ENCODE peak calls at places on chromosome 12, in ten cellular contexts. S is AG04450; P is testis; X is prostate gland; Y is CD8-positive, alpha-beta T cell; R is PC-3; G is left ventricle myocardium inferior; Q is upper lobe of right lung; Z is transverse colon; T is aorta. H is an unnamed sample. For H3K27me3, the result is how much of the 10 kb centered on the place peaks cover.

GRCh38 chr12:51818086-51818485 is 30.4 kb downstream of the FIGNL2 start:
- DNase-seq in X (no peak), G (no peak), P (no peak), Y (no peak), R (no peak), Z (no peak), Q (peak), T (no peak), S (no peak), H (no peak)

GRCh38 chr12:116582610-116583009 is 23.4 kb downstream of the MAP1LC3B2 start:
- DNase-seq in R (no peak), Z (no peak), X (no peak), S (no peak), T (no peak), Y (no peak), G (peak), P (peak), Q (peak), H (no peak)

GRCh38 chr12:55996201-55996714 is 818 bp upstream of the SUOX start:
- DNase-seq in G (no peak), X (peak), S (no peak), R (peak), Y (peak), Z (peak), P (peak), T (no peak), Q (no peak), H (no peak)

GRCh38 chr12:39402922-39403321 is 40.0 kb downstream of the KIF21A start:
- DNase-seq in X (no peak), Z (no peak), R (no peak), Q (no peak), P (no peak), T (no peak), Y (no peak), G (no peak), S (no peak), H (no peak)

GRCh38 chr12:34190054-34190453 is 167.8 kb downstream of the ALG10 start:
- DNase-seq in Z (no peak), P (no peak), R (no peak), X (no peak), S (no peak), Y (no peak), G (no peak), T (no peak), Q (no peak), H (no peak)

GRCh38 chr12:66665416-66665815 is 13.5 kb downstream of the GRIP1 start:
- DNase-seq in Y (no peak), P (no peak), Z (no peak), R (peak), T (no peak), G (no peak), X (no peak), S (no peak), Q (no peak), H (no peak)

GRCh38 chr12:24896171-24896570 is 52.7 kb downstream of the BCAT1 start:
- DNase-seq in G (no peak), Q (no peak), P (no peak), R (no peak), Y (no peak), S (no peak), T (no peak), X (no peak), Z (no peak), H (no peak)

GRCh38 chr12:42426733-42427132 is 100.8 kb downstream of the PPHLN1 start:
- DNase-seq in X (no peak), T (no peak), G (no peak), Q (no peak), Y (no peak), Z (no peak), S (no peak), R (peak), P (no peak), H (peak)

GRCh38 chr12:508795-509194 is 49.1 kb downstream of the B4GALNT3 start:
- DNase-seq in P (no peak), G (no peak), X (peak), Z (peak), T (no peak), R (peak), Q (no peak), Y (no peak), S (no peak), H (no peak)

GRCh38 chr12:3727877-3728632 is 24.9 kb downstream of the CRACR2A start:
- DNase-seq in P (no peak), S (peak), Z (no peak), R (no peak), T (no peak), Q (no peak), Y (peak), X (no peak), G (no peak), H (peak)

GRCh38 chr12:12985817-12986408 is 14.2 kb downstream of the HEBP1 start:
- DNase-seq in P (peak), Z (peak), Q (no peak), S (no peak), Y (no peak), X (no peak), T (no peak), G (no peak), R (peak), H (no peak)

GRCh38 chr12:112486361-112486760 is 67.6 kb downstream of the PTPN11 start:
- DNase-seq in G (no peak), R (no peak), T (no peak), Q (no peak), S (no peak), Y (no peak), X (no peak), Z (no peak), P (no peak), H (no peak)

GRCh38 chr12:48988030-48988649 is 10.0 kb downstream of the WNT1 start:
- DNase-seq in Y (peak), X (no peak), Q (peak), G (no peak), T (peak), Z (peak), S (no peak), R (peak), P (peak), H (no peak)

GRCh38 chr12:96409734-96410133 is 9.5 kb upstream of the CDK17 start:
- DNase-seq in X (no peak), Y (no peak), P (no peak), R (no peak), Q (no peak), T (no peak), S (no peak), G (no peak), Z (no peak), H (peak)

GRCh38 chr12:109760031-109760929 is 46.7 kb downstream of the FAM222A start:
- DNase-seq in T (peak), Z (peak), G (peak), R (no peak), Q (peak), S (no peak), Y (no peak), P (peak), X (no peak), H (peak)

GRCh38 chr12:116194935-116195431 is 82.5 kb downstream of the MED13L start:
- DNase-seq in S (no peak), Z (peak), T (no peak), Q (no peak), R (no peak), P (no peak), X (no peak), G (no peak), Y (peak), H (no peak)

GRCh38 chr12:105444809-105445102 is 114.3 kb downstream of the C12orf75 start:
- DNase-seq in S (no peak), Z (no peak), P (no peak), Y (no peak), Q (no peak), X (no peak), T (no peak), R (peak), G (no peak), H (no peak)

GRCh38 chr12:89765959-89766824 is 57.6 kb upstream of the ATP2B1 start:
- DNase-seq in Z (no peak), Q (no peak), P (no peak), T (no peak), X (no peak), G (no peak), Y (no peak), R (no peak), S (no peak), H (no peak)

GRCh38 chr12:57099062-57099714 is 10.3 kb downstream of the NAB2 start:
- DNase-seq in Z (no peak), X (no peak), G (no peak), T (peak), P (no peak), R (peak), S (no peak), Y (no peak), Q (no peak), H (no peak)

GRCh38 chr12:54549774-54550451 is 512 bp downstream of the PDE1B start:
- DNase-seq in Z (no peak), T (peak), Y (peak), G (no peak), R (no peak), P (no peak), X (no peak), S (no peak), Q (no peak), H (no peak)

GRCh38 chr12:69655616-69656336 is 43.3 kb downstream of the BEST3 start:
- DNase-seq in G (no peak), S (peak), R (peak), T (no peak), Z (no peak), Y (no peak), P (no peak), Q (no peak), X (no peak), H (no peak)

GRCh38 chr12:9347328-9348127 is 139.3 kb upstream of the PZP start:
- DNase-seq in Q (no peak), Y (no peak), S (no peak), T (no peak), X (no peak), G (no peak), P (no peak), Z (no peak), R (no peak), H (peak)

GRCh38 chr12:74641694-74642093 is 104.1 kb downstream of the ATXN7L3B start:
- DNase-seq in S (no peak), T (peak), Z (no peak), G (no peak), R (no peak), Q (no peak), Y (no peak), X (no peak), P (no peak), H (no peak)

GRCh38 chr12:78392918-78393317 is 471.7 kb upstream of the SYT1 start:
- DNase-seq in P (peak), X (no peak), T (no peak), Q (no peak), Y (no peak), R (peak), Z (no peak), G (no peak), S (no peak), H (no peak)

GRCh38 chr12:109130297-109130696 is 13.9 kb downstream of the ACACB start:
- DNase-seq in Q (no peak), P (no peak), T (no peak), S (no peak), R (no peak), Z (no peak), X (no peak), G (no peak), Y (no peak), H (no peak)

GRCh38 chr12:72273851-72274284 is 1.7 kb downstream of the TRHDE start:
- DNase-seq in Q (peak), Y (no peak), R (peak), T (peak), X (no peak), S (no peak), P (peak), G (no peak), Z (no peak), H (no peak)

GRCh38 chr12:8554451-8555195 is 13.9 kb upstream of the CLEC4E start:
- DNase-seq in S (no peak), Z (no peak), Y (no peak), P (no peak), Q (no peak), G (no peak), T (no peak), X (no peak), R (peak), H (no peak)

GRCh38 chr12:11015775-11016430 is 6.5 kb downstream of the TAS2R19 start:
- DNase-seq in Q (no peak), Y (no peak), T (no peak), Z (peak), S (no peak), X (no peak), G (no peak), P (no peak), R (no peak), H (no peak)

GRCh38 chr12:11022520-11022919 is at the start of gene TAS2R19:
- DNase-seq in G (no peak), P (no peak), S (no peak), Z (no peak), T (no peak), Q (no peak), X (no peak), R (no peak), Y (no peak), H (no peak)

GRCh38 chr12:11014234-11014633 is 8.2 kb downstream of the TAS2R19 start:
- DNase-seq in T (no peak), R (no peak), Y (no peak), Q (no peak), X (no peak), Z (no peak), G (no peak), S (no peak), P (no peak), H (no peak)

DNA sequence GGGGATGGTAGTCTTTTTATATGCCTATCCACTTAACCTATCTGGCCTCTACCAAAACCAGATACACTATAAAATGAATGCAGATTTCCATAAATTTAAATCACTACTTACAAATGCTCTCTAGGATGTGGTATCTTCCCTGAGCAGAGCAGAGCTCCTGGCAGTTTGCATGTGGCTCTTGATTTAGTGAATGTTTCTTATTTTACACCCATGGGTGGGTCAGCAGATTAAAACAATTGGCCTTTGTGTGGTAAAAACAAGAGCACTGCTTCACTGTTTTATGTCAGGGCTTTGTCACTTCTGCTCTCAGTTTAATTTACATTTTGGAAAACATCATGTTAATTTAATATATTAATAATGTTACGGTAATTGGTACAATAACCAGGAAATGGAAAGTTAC is 5.5 kb downstream of the TAS2R19 start:
- DNase-seq in G (no peak), Y (no peak), X (no peak), T (no peak), Z (peak), P (no peak), S (no peak), R (no peak), Q (no peak), H (no peak)
- H3K27ac ChIP-seq in G (no peak), Y (no peak), X (no peak), T (no peak), Z (peak), P (no peak), S (no peak), R (no peak), Q (no peak), H (no peak)

DNA sequence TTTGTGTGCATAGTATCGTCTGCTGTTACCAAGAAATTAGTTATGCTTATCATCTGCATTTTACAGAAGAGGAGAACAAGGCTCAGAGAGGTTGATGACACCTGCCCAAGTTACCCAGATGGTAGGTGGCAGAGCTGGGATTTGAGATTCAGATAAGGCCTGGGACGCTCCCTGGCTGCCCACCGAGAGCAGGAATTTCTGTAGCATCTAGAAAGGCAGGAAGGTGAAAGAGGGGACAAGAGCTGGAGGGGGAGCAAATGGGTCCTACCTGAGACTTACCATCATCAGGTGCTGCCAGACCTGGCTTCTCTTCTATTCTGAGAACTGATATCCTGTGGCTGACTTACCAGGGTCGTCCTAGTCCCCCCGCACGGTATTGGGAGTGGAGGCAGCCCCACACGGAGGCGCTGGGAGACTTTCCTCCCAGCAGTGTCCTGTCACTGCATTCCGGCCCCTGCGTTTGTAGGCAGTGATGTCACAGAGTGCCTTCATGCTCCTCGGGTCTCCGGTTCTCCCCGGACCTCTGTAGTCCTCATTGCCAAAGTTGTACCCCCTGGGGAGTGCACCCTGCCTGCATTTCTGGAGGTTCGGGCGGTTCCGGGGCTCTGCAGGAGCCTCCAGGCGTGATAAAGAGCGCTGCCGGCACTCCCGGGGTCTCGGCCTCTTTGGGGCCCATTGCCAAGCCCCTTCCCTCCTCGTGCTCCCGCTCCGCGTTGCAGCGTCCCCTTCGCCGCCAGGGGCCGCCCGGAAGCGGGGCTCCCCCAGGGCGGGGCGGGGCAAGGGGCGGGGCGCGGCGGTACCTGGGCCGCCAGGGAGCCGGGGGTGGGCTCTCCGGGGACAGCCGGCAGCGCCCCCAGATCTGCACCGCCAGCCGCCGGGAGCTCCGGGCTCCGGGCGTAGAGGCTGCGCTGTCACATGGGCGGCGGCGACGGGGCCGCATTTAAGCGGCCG is at the start of gene CABP1:
- DNase-seq in R (no peak), S (no peak), P (no peak), G (no peak), X (no peak), T (peak), Z (peak), Y (peak), Q (no peak), H (no peak)
- H3K4me3 ChIP-seq in R (peak), S (no peak), P (peak), G (peak), X (peak), T (peak), Z (peak), Y (peak), Q (peak), H (peak)

DNA sequence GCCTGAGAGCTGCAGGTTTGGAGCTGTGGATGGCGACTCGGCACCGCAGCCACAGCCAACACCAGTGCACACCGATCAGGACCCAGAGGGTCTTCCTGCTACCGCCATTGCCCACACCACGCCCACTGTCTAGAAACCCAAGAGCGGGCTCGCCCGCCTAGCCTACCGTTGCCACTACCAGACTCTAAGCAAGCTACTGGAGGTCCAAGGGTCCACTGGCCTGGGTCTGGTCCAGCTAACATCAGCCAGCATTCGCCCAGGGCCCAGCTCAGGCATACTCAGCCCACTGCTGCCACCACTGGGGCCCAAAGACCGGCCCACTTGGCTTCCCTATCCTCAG is 30.5 kb upstream of the MON2 start:
- DNase-seq in S (no peak), G (no peak), X (no peak), T (no peak), R (no peak), Y (no peak), P (peak), Q (no peak), Z (no peak), H (no peak)
- H3K27me3 ChIP-seq in S (under half), G (under half), X (under half), T (under half), R (under half), Y (under half), P (under half), Q (under half), Z (under half), H (under half)

GRCh38 chr12:122102331-122102730 is 23.8 kb downstream of the MLXIP start:
- DNase-seq in Y (no peak), X (no peak), S (no peak), Q (no peak), T (no peak), R (no peak), G (no peak), P (no peak), Z (no peak), H (no peak)

GRCh38 chr12:122111070-122111750 is 32.7 kb downstream of the MLXIP start:
- DNase-seq in Y (no peak), Z (peak), G (no peak), T (no peak), P (no peak), X (peak), S (no peak), Q (no peak), R (peak), H (no peak)

GRCh38 chr12:122104844-122105243 is 26.3 kb downstream of the MLXIP start:
- DNase-seq in Y (no peak), Z (peak), P (no peak), S (no peak), G (no peak), T (no peak), Q (no peak), X (no peak), R (no peak), H (no peak)

GRCh38 chr12:122106891-122107660 is 28.5 kb downstream of the MLXIP start:
- DNase-seq in X (no peak), Z (peak), R (peak), Q (peak), Y (no peak), P (no peak), S (no peak), G (peak), T (no peak), H (no peak)
- H3K27ac ChIP-seq in X (no peak), Z (peak), R (peak), Q (peak), Y (no peak), P (no peak), S (peak), G (peak), T (no peak), H (no peak)

GRCh38 chr12:15982921-15983320 is 71.8 kb downstream of the DERA start:
- DNase-seq in Q (no peak), X (no peak), R (no peak), S (no peak), T (no peak), Z (no peak), G (no peak), Y (no peak), P (no peak), H (no peak)

GRCh38 chr12:15984097-15984800 is 73.1 kb downstream of the DERA start:
- DNase-seq in X (no peak), Q (no peak), P (no peak), Y (no peak), Z (no peak), S (no peak), R (peak), G (no peak), T (no peak), H (no peak)

GRCh38 chr12:15984963-15985362 is 73.8 kb downstream of the DERA start:
- DNase-seq in Z (no peak), S (no peak), X (no peak), G (no peak), P (no peak), T (no peak), Q (no peak), Y (no peak), R (no peak), H (no peak)

GRCh38 chr12:15988983-15989382 is 77.9 kb downstream of the DERA start:
- DNase-seq in S (no peak), P (no peak), R (no peak), X (no peak), G (no peak), Q (no peak), Z (no peak), T (no peak), Y (no peak), H (no peak)

GRCh38 chr12:15987696-15988095 is 76.6 kb downstream of the DERA start:
- DNase-seq in P (no peak), Q (no peak), R (no peak), Z (no peak), G (peak), X (no peak), T (peak), Y (no peak), S (no peak), H (no peak)
- H3K4me3 ChIP-seq in P (no peak), Q (no peak), R (no peak), Z (no peak), G (no peak), X (no peak), T (no peak), Y (no peak), S (no peak), H (no peak)